ENCODE peak calls at places on chromosomes 16 and 17, in nine cellular contexts. G is fibroblast of the conjunctiva; A is foreskin fibroblast; N is activated CD8-positive, alpha-beta memory T cell treated with anti-CD3 and anti-CD28 coated beads, Interleukin-2, amount 50 U/mL, for 48 hours; U is activated CD4-positive, alpha-beta T cell treated with anti-CD3 and anti-CD28 coated beads for 36 hours; Y is stimulated activated CD8-positive, alpha-beta memory T cell treated with anti-CD3 and anti-CD28 coated beads, Interleukin-4, amount 100 ng/mL, for 1 hour; D is RCC 7860; B is AG04449; O is NCI-H1436. T is an unnamed sample.

GRCh38 chr17:68456529-68457167 is 648 bp downstream of the WIPI1 start:
- DNase-seq in Y (no peak), G (peak), A (peak), U (no peak), D (peak), B (peak), O (no peak), N (no peak), T (peak)

GRCh38 chr17:29931253-29931932 is 1.4 kb upstream of the SSH2 start:
- DNase-seq in O (peak), Y (peak), B (no peak), G (peak), N (peak), D (peak), U (peak), A (peak), T (peak)

GRCh38 chr16:62665269-62665668 is 629.0 kb upstream of the CDH8 start:
- DNase-seq in Y (no peak), D (no peak), U (no peak), N (no peak), G (no peak), B (no peak), A (no peak), O (no peak), T (no peak)

GRCh38 chr16:17343028-17343427 is 127.7 kb downstream of the XYLT1 start:
- DNase-seq in D (no peak), N (peak), G (no peak), Y (peak), O (no peak), U (peak), A (no peak), B (no peak), T (no peak)

GRCh38 chr16:66619534-66620418 is 15.3 kb downstream of the CMTM3 start:
- DNase-seq in A (peak), N (no peak), D (peak), O (no peak), B (no peak), Y (no peak), G (no peak), U (no peak), T (no peak)

GRCh38 chr16:71784093-71784492 is 24.5 kb downstream of the AP1G1 start:
- DNase-seq in N (no peak), A (no peak), G (no peak), U (no peak), O (no peak), Y (no peak), D (no peak), B (no peak), T (no peak)

GRCh38 chr16:11060856-11061255 is 116.5 kb downstream of the CLEC16A start:
- DNase-seq in O (no peak), G (no peak), A (no peak), N (no peak), D (no peak), Y (no peak), B (no peak), U (no peak), T (no peak)

GRCh38 chr17:76683921-76684745 is 26.6 kb downstream of the MXRA7 start:
- DNase-seq in D (no peak), B (no peak), A (no peak), G (no peak), N (no peak), Y (no peak), U (no peak), O (no peak), T (no peak)

GRCh38 chr17:50290074-50290702 is 15.9 kb downstream of the TMEM92 start:
- DNase-seq in O (no peak), A (peak), U (peak), N (no peak), Y (no peak), D (peak), B (peak), G (peak), T (no peak)

GRCh38 chr16:29915590-29916247 is 10.3 kb downstream of the KCTD13 start:
- DNase-seq in N (no peak), D (peak), G (no peak), Y (no peak), O (no peak), A (no peak), B (no peak), U (no peak), T (no peak)

T was measured in NCI-H82.